ENCODE peak calls at places on chromosomes 12 and 14, in five cellular contexts. One of them, this sample, is unnamed.

GRCh38 chr12:13695781-13696180 is 285.6 kb downstream of the GRIN2B start:
- DNase-seq in effector CD4-positive, alpha-beta T cell: no peak
- DNase-seq in mesendoderm: no peak
- DNase-seq in NCI-H510A treated with DMSO at 0.1 percent for 48 hours: no peak
- DNase-seq in DMS153: no peak
- DNase-seq in this sample: no peak

GRCh38 chr12:42617622-42618021 is 28.1 kb upstream of the PRICKLE1 start:
- DNase-seq in DMS153: no peak
- DNase-seq in effector CD4-positive, alpha-beta T cell: no peak
- DNase-seq in mesendoderm: peak; percentile 29
- DNase-seq in NCI-H510A treated with DMSO at 0.1 percent for 48 hours: no peak
- DNase-seq in this sample: no peak

GRCh38 chr12:76199808-76200207 is 115.3 kb upstream of the NAP1L1 start:
- DNase-seq in NCI-H510A treated with DMSO at 0.1 percent for 48 hours: no peak
- DNase-seq in mesendoderm: no peak
- DNase-seq in DMS153: no peak
- DNase-seq in effector CD4-positive, alpha-beta T cell: no peak
- DNase-seq in this sample: no peak

GRCh38 chr14:95876769-95877490 is at the start of gene TUNAR:
- DNase-seq in mesendoderm: peak; percentile 62
- DNase-seq in effector CD4-positive, alpha-beta T cell: no peak
- DNase-seq in DMS153: no peak
- DNase-seq in NCI-H510A treated with DMSO at 0.1 percent for 48 hours: no peak
- DNase-seq in this sample: no peak

GRCh38 chr12:6532051-6532926 is 2.0 kb upstream of the GAPDH start:
- DNase-seq in NCI-H510A treated with DMSO at 0.1 percent for 48 hours: no peak
- DNase-seq in effector CD4-positive, alpha-beta T cell: peak; percentile 82
- DNase-seq in DMS153: peak; percentile 53
- DNase-seq in mesendoderm: peak; percentile 96
- DNase-seq in this sample: peak; percentile 88

GRCh38 chr12:122471324-122472226 is 29.2 kb downstream of the ZCCHC8 start:
- DNase-seq in NCI-H510A treated with DMSO at 0.1 percent for 48 hours: peak; percentile 72
- DNase-seq in DMS153: peak; percentile 29
- DNase-seq in effector CD4-positive, alpha-beta T cell: no peak
- DNase-seq in mesendoderm: peak; percentile 64
- DNase-seq in this sample: no peak

GRCh38 chr14:101595349-101595748 is 34.1 kb downstream of the DIO3 start:
- DNase-seq in DMS153: no peak
- DNase-seq in effector CD4-positive, alpha-beta T cell: no peak
- DNase-seq in NCI-H510A treated with DMSO at 0.1 percent for 48 hours: no peak
- DNase-seq in mesendoderm: no peak
- DNase-seq in this sample: peak; percentile 72

GRCh38 chr12:70982991-70983390 is 62.5 kb upstream of the PTPRR start:
- DNase-seq in mesendoderm: peak; percentile 37
- DNase-seq in effector CD4-positive, alpha-beta T cell: no peak
- DNase-seq in NCI-H510A treated with DMSO at 0.1 percent for 48 hours: no peak
- DNase-seq in DMS153: no peak
- DNase-seq in this sample: no peak

GRCh38 chr14:73136085-73136386 is 271 bp upstream of the PSEN1 start:
- DNase-seq in NCI-H510A treated with DMSO at 0.1 percent for 48 hours: peak; percentile 53
- DNase-seq in DMS153: no peak
- DNase-seq in mesendoderm: no peak
- DNase-seq in effector CD4-positive, alpha-beta T cell: no peak
- DNase-seq in this sample: no peak

GRCh38 chr12:12723681-12724420 is 6.7 kb downstream of the CDKN1B start:
- DNase-seq in mesendoderm: no peak
- DNase-seq in NCI-H510A treated with DMSO at 0.1 percent for 48 hours: no peak
- DNase-seq in effector CD4-positive, alpha-beta T cell: peak; percentile 16
- DNase-seq in DMS153: no peak
- DNase-seq in this sample: peak; percentile 90

GRCh38 chr12:5051913-5052312 is 8.2 kb downstream of the KCNA5 start:
- DNase-seq in DMS153: no peak
- DNase-seq in NCI-H510A treated with DMSO at 0.1 percent for 48 hours: no peak
- DNase-seq in effector CD4-positive, alpha-beta T cell: no peak
- DNase-seq in mesendoderm: no peak
- DNase-seq in this sample: no peak

GRCh38 chr12:76277480-76277879 is 70.7 kb downstream of the BBS10 start:
- DNase-seq in NCI-H510A treated with DMSO at 0.1 percent for 48 hours: no peak
- DNase-seq in mesendoderm: no peak
- DNase-seq in DMS153: no peak
- DNase-seq in effector CD4-positive, alpha-beta T cell: no peak
- DNase-seq in this sample: no peak

GRCh38 chr12:58925111-58925732 is 4.9 kb upstream of the LRIG3 start:
- DNase-seq in mesendoderm: peak; percentile 98
- DNase-seq in effector CD4-positive, alpha-beta T cell: no peak
- DNase-seq in NCI-H510A treated with DMSO at 0.1 percent for 48 hours: no peak
- DNase-seq in DMS153: no peak
- DNase-seq in this sample: no peak

GRCh38 chr14:36207500-36207899 is 31.0 kb upstream of the PTCSC3 start:
- DNase-seq in effector CD4-positive, alpha-beta T cell: no peak
- DNase-seq in DMS153: peak; percentile 19
- DNase-seq in NCI-H510A treated with DMSO at 0.1 percent for 48 hours: peak; percentile 78
- DNase-seq in mesendoderm: no peak
- DNase-seq in this sample: no peak

GRCh38 chr12:119704065-119704747 is 36.3 kb downstream of the PRKAB1 start:
- DNase-seq in NCI-H510A treated with DMSO at 0.1 percent for 48 hours: no peak
- DNase-seq in DMS153: no peak
- DNase-seq in mesendoderm: no peak
- DNase-seq in effector CD4-positive, alpha-beta T cell: no peak
- DNase-seq in this sample: no peak

GRCh38 chr12:55737581-55738112 is 5.3 kb upstream of the GDF11 start:
- DNase-seq in mesendoderm: peak; percentile 58
- DNase-seq in DMS153: no peak
- DNase-seq in NCI-H510A treated with DMSO at 0.1 percent for 48 hours: no peak
- DNase-seq in effector CD4-positive, alpha-beta T cell: no peak
- DNase-seq in this sample: no peak

GRCh38 chr14:100025111-100025510 is 40.1 kb upstream of the EVL start:
- DNase-seq in mesendoderm: peak; percentile 89
- DNase-seq in NCI-H510A treated with DMSO at 0.1 percent for 48 hours: no peak
- DNase-seq in effector CD4-positive, alpha-beta T cell: no peak
- DNase-seq in DMS153: no peak
- DNase-seq in this sample: no peak

GRCh38 chr12:116534341-116535121 is 24.6 kb upstream of the MAP1LC3B2 start:
- DNase-seq in NCI-H510A treated with DMSO at 0.1 percent for 48 hours: peak; percentile 35
- DNase-seq in effector CD4-positive, alpha-beta T cell: no peak
- DNase-seq in mesendoderm: peak; percentile 68
- DNase-seq in DMS153: no peak
- DNase-seq in this sample: no peak

GRCh38 chr14:104130974-104131651 is 7.3 kb upstream of the KIF26A start:
- DNase-seq in mesendoderm: peak; percentile 62
- DNase-seq in NCI-H510A treated with DMSO at 0.1 percent for 48 hours: peak; percentile 36
- DNase-seq in DMS153: no peak
- DNase-seq in effector CD4-positive, alpha-beta T cell: no peak
- DNase-seq in this sample: no peak

GRCh38 chr12:13834241-13834640 is 147.2 kb downstream of the GRIN2B start:
- DNase-seq in DMS153: no peak
- DNase-seq in effector CD4-positive, alpha-beta T cell: no peak
- DNase-seq in NCI-H510A treated with DMSO at 0.1 percent for 48 hours: no peak
- DNase-seq in mesendoderm: no peak
- DNase-seq in this sample: no peak

GRCh38 chr14:57987596-57988300 is 121.9 kb upstream of the SLC35F4 start:
- DNase-seq in effector CD4-positive, alpha-beta T cell: no peak
- DNase-seq in DMS153: no peak
- DNase-seq in NCI-H510A treated with DMSO at 0.1 percent for 48 hours: no peak
- DNase-seq in mesendoderm: peak; percentile 63
- DNase-seq in this sample: no peak

GRCh38 chr12:92553389-92553788 is 149.4 kb upstream of the PLEKHG7 start:
- DNase-seq in mesendoderm: no peak
- DNase-seq in effector CD4-positive, alpha-beta T cell: no peak
- DNase-seq in DMS153: peak; percentile 40
- DNase-seq in NCI-H510A treated with DMSO at 0.1 percent for 48 hours: no peak
- DNase-seq in this sample: peak; percentile 88

GRCh38 chr14:57828713-57829112 is 37.2 kb downstream of the SLC35F4 start:
- DNase-seq in NCI-H510A treated with DMSO at 0.1 percent for 48 hours: no peak
- DNase-seq in effector CD4-positive, alpha-beta T cell: no peak
- DNase-seq in mesendoderm: no peak
- DNase-seq in DMS153: no peak
- DNase-seq in this sample: no peak

GRCh38 chr12:24903305-24904088 is 45.4 kb downstream of the BCAT1 start:
- DNase-seq in DMS153: no peak
- DNase-seq in mesendoderm: no peak
- DNase-seq in NCI-H510A treated with DMSO at 0.1 percent for 48 hours: no peak
- DNase-seq in effector CD4-positive, alpha-beta T cell: no peak
- DNase-seq in this sample: no peak

GRCh38 chr12:2198088-2198501 is 145.3 kb downstream of the CACNA1C start:
- DNase-seq in mesendoderm: peak; percentile 94
- DNase-seq in NCI-H510A treated with DMSO at 0.1 percent for 48 hours: no peak
- DNase-seq in effector CD4-positive, alpha-beta T cell: no peak
- DNase-seq in DMS153: no peak
- DNase-seq in this sample: no peak

GRCh38 chr14:103628684-103629502 is at the start of gene KLC1:
- DNase-seq in mesendoderm: peak; percentile 75
- DNase-seq in DMS153: no peak
- DNase-seq in NCI-H510A treated with DMSO at 0.1 percent for 48 hours: peak; percentile 44
- DNase-seq in effector CD4-positive, alpha-beta T cell: peak; percentile 80
- DNase-seq in this sample: peak; percentile 97

GRCh38 chr14:100823488-100823887 is 2.4 kb upstream of the MEG3 start:
- DNase-seq in mesendoderm: no peak
- DNase-seq in DMS153: no peak
- DNase-seq in NCI-H510A treated with DMSO at 0.1 percent for 48 hours: no peak
- DNase-seq in effector CD4-positive, alpha-beta T cell: no peak
- DNase-seq in this sample: no peak

GRCh38 chr12:98371419-98371818 is 144.0 kb upstream of the TMPO start:
- DNase-seq in mesendoderm: no peak
- DNase-seq in NCI-H510A treated with DMSO at 0.1 percent for 48 hours: no peak
- DNase-seq in DMS153: no peak
- DNase-seq in effector CD4-positive, alpha-beta T cell: no peak
- DNase-seq in this sample: no peak

GRCh38 chr12:47841910-47842309 is 22.2 kb upstream of the HDAC7 start:
- DNase-seq in NCI-H510A treated with DMSO at 0.1 percent for 48 hours: no peak
- DNase-seq in DMS153: no peak
- DNase-seq in effector CD4-positive, alpha-beta T cell: no peak
- DNase-seq in mesendoderm: no peak
- DNase-seq in this sample: no peak

GRCh38 chr12:113961921-113962710 is 4.0 kb downstream of the RBM19 start:
- DNase-seq in mesendoderm: no peak
- DNase-seq in DMS153: no peak
- DNase-seq in NCI-H510A treated with DMSO at 0.1 percent for 48 hours: no peak
- DNase-seq in effector CD4-positive, alpha-beta T cell: no peak
- DNase-seq in this sample: no peak

GRCh38 chr14:31572955-31573354 is 11.8 kb downstream of the NUBPL start:
- DNase-seq in NCI-H510A treated with DMSO at 0.1 percent for 48 hours: no peak
- DNase-seq in mesendoderm: no peak
- DNase-seq in effector CD4-positive, alpha-beta T cell: no peak
- DNase-seq in DMS153: no peak
- DNase-seq in this sample: no peak

GRCh38 chr12:27424631-27425230 is 21.8 kb upstream of the SMCO2 start:
- DNase-seq in mesendoderm: peak; percentile 64
- DNase-seq in NCI-H510A treated with DMSO at 0.1 percent for 48 hours: no peak
- DNase-seq in effector CD4-positive, alpha-beta T cell: no peak
- DNase-seq in DMS153: no peak
- DNase-seq in this sample: no peak

GRCh38 chr12:92109613-92110012 is 36.0 kb downstream of the BTG1 start:
- DNase-seq in effector CD4-positive, alpha-beta T cell: no peak
- DNase-seq in mesendoderm: no peak
- DNase-seq in DMS153: no peak
- DNase-seq in NCI-H510A treated with DMSO at 0.1 percent for 48 hours: no peak
- DNase-seq in this sample: no peak

GRCh38 chr12:72017054-72017651 is 78.5 kb downstream of the TPH2 start:
- DNase-seq in effector CD4-positive, alpha-beta T cell: peak; percentile 30
- DNase-seq in mesendoderm: peak; percentile 77
- DNase-seq in NCI-H510A treated with DMSO at 0.1 percent for 48 hours: peak; percentile 90
- DNase-seq in DMS153: peak; percentile 62
- DNase-seq in this sample: peak; percentile 87

GRCh38 chr12:112907415-112908157 is 824 bp downstream of the OAS1 start:
- DNase-seq in effector CD4-positive, alpha-beta T cell: no peak
- DNase-seq in mesendoderm: no peak
- DNase-seq in DMS153: no peak
- DNase-seq in NCI-H510A treated with DMSO at 0.1 percent for 48 hours: no peak
- DNase-seq in this sample: no peak

GRCh38 chr12:90954921-90955320 is at the start of gene CCER1:
- DNase-seq in mesendoderm: no peak
- DNase-seq in effector CD4-positive, alpha-beta T cell: no peak
- DNase-seq in NCI-H510A treated with DMSO at 0.1 percent for 48 hours: no peak
- DNase-seq in DMS153: no peak
- DNase-seq in this sample: no peak

GRCh38 chr14:75307700-75308379 is 29.2 kb downstream of the FOS start:
- DNase-seq in DMS153: peak; percentile 75
- DNase-seq in mesendoderm: peak; percentile 90
- DNase-seq in NCI-H510A treated with DMSO at 0.1 percent for 48 hours: peak; percentile 89
- DNase-seq in effector CD4-positive, alpha-beta T cell: peak; percentile 63
- DNase-seq in this sample: peak; percentile 85

This sample was measured in lower leg skin.